ENCODE peak calls at places on chromosomes 2 and 18, in five cellular contexts. M is cardiac fibroblast, R is foreskin fibroblast, H is A549, Z is left ventricle myocardium inferior. P is an unnamed sample.

GRCh38 chr2:64474200-64474630 is 20.3 kb downstream of the LGALSL start:
- DNase-seq in M (no peak), H (no peak), Z (no peak), R (no peak), P (no peak)

GRCh38 chr2:163906410-163906809 is 170.6 kb upstream of the FIGN start:
- DNase-seq in R (no peak), H (no peak), Z (no peak), M (no peak), P (no peak)

GRCh38 chr2:144084114-144084661 is 435.7 kb downstream of the ZEB2 start:
- DNase-seq in H (peak), Z (no peak), M (peak), R (peak), P (peak)

GRCh38 chr2:45974056-45974455 is 322.6 kb downstream of the PRKCE start:
- DNase-seq in R (no peak), H (no peak), Z (no peak), M (no peak), P (no peak)

GRCh38 chr2:205474746-205475145 is 207.6 kb upstream of the NRP2 start:
- DNase-seq in R (peak), M (peak), H (no peak), Z (no peak), P (peak)

GRCh38 chr2:213834331-213834730 is 550.1 kb downstream of the SPAG16 start:
- DNase-seq in Z (no peak), H (peak), R (peak), M (peak), P (peak)

GRCh38 chr2:75640621-75641121 is 5.9 kb upstream of the MRPL19 start:
- DNase-seq in Z (peak), H (peak), M (peak), R (peak), P (peak)

GRCh38 chr2:76073992-76074604 is 363.4 kb upstream of the GCFC2 start:
- DNase-seq in Z (no peak), H (no peak), M (no peak), R (no peak), P (no peak)

GRCh38 chr2:10043256-10043905 is at the start of gene KLF11:
- DNase-seq in M (peak), Z (peak), R (peak), H (peak), P (peak)

GRCh38 chr18:79005653-79006052 is 26.0 kb downstream of the SALL3 start:
- DNase-seq in H (no peak), R (no peak), M (no peak), Z (no peak), P (no peak)

GRCh38 chr18:32968228-32968627 is 195.4 kb upstream of the KLHL14 start:
- DNase-seq in H (no peak), Z (no peak), M (no peak), R (no peak), P (no peak)

GRCh38 chr18:10878703-10879102 is 270.7 kb downstream of the PIEZO2 start:
- DNase-seq in M (no peak), Z (no peak), H (no peak), R (no peak), P (no peak)

GRCh38 chr2:160145471-160145870 is 54.6 kb downstream of the ITGB6 start:
- DNase-seq in R (no peak), M (no peak), H (no peak), Z (no peak), P (no peak)

GRCh38 chr2:86275962-86276361 is 61.5 kb downstream of the REEP1 start:
- DNase-seq in M (no peak), R (no peak), Z (no peak), H (no peak), P (no peak)

GRCh38 chr2:170723446-170723958 is 8.4 kb downstream of the SP5 start:
- DNase-seq in M (no peak), H (no peak), R (no peak), Z (no peak), P (no peak)

GRCh38 chr18:46250084-46250811 is 146.1 kb downstream of the HAUS1 start:
- DNase-seq in Z (no peak), M (peak), H (no peak), R (peak), P (peak)

GRCh38 chr2:102186676-102187190 is at the start of gene IL1RL2:
- DNase-seq in Z (no peak), R (no peak), M (no peak), H (no peak), P (no peak)

GRCh38 chr18:35267161-35267651 is 22.8 kb downstream of the ZSCAN30 start:
- DNase-seq in Z (peak), H (no peak), M (peak), R (no peak), P (peak)

GRCh38 chr2:212284166-212284565 is 254.4 kb downstream of the ERBB4 start:
- DNase-seq in Z (no peak), H (no peak), M (no peak), R (no peak), P (no peak)

GRCh38 chr2:1750935-1751767 is 6.8 kb upstream of the PXDN start:
- DNase-seq in H (peak), Z (peak), R (peak), M (peak), P (peak)

GRCh38 chr2:133716166-133716565 is 147.9 kb upstream of the NCKAP5 start:
- DNase-seq in H (no peak), M (no peak), R (no peak), Z (no peak), P (no peak)

GRCh38 chr2:231287696-231288095 is 89.3 kb downstream of the ARMC9 start:
- DNase-seq in Z (no peak), R (no peak), H (no peak), M (peak), P (no peak)

GRCh38 chr2:189261431-189261841 is 81.9 kb upstream of the COL5A2 start:
- DNase-seq in R (peak), Z (no peak), M (peak), H (peak), P (peak)

GRCh38 chr2:236692937-236693336 is 123.3 kb downstream of the ACKR3 start:
- DNase-seq in H (no peak), Z (no peak), M (no peak), R (no peak), P (no peak)

GRCh38 chr2:10062931-10063365 is 17.3 kb downstream of the CYS1 start:
- DNase-seq in M (no peak), Z (no peak), H (no peak), R (no peak), P (no peak)

GRCh38 chr2:191862371-191862770 is 15.5 kb upstream of the CAVIN2 start:
- DNase-seq in R (peak), H (no peak), M (peak), Z (no peak), P (peak)

GRCh38 chr2:80256396-80257167 is 48.0 kb downstream of the LRRTM1 start:
- DNase-seq in Z (no peak), M (peak), R (no peak), H (peak), P (peak)

GRCh38 chr2:1606421-1607235 is 137.7 kb downstream of the PXDN start:
- DNase-seq in M (peak), R (no peak), Z (no peak), H (no peak), P (no peak)

GRCh38 chr2:163471947-163472346 is 263.9 kb downstream of the FIGN start:
- DNase-seq in M (peak), R (no peak), H (peak), Z (no peak), P (peak)

GRCh38 chr18:26745288-26745975 is 120.1 kb downstream of the AQP4 start:
- DNase-seq in H (peak), R (no peak), Z (no peak), M (no peak), P (no peak)

GRCh38 chr18:39561136-39561535 is 1995.5 kb upstream of the CELF4 start:
- DNase-seq in H (no peak), M (peak), Z (no peak), R (peak), P (peak)

GRCh38 chr2:40457846-40458245 is 6.0 kb upstream of the SLC8A1 start:
- DNase-seq in R (no peak), M (peak), H (no peak), Z (no peak), P (peak)
- H3K4me3 ChIP-seq in R (no peak), M (no peak), H (no peak), Z (peak), P (no peak)

GRCh38 chr2:174776223-174776622 is 12.0 kb upstream of the CHRNA1 start:
- DNase-seq in R (no peak), M (no peak), Z (no peak), H (no peak), P (no peak)
- TF ChIP-seq CTCF in R (peak), M (peak), Z (no peak), H (no peak), P (peak)

DNA sequence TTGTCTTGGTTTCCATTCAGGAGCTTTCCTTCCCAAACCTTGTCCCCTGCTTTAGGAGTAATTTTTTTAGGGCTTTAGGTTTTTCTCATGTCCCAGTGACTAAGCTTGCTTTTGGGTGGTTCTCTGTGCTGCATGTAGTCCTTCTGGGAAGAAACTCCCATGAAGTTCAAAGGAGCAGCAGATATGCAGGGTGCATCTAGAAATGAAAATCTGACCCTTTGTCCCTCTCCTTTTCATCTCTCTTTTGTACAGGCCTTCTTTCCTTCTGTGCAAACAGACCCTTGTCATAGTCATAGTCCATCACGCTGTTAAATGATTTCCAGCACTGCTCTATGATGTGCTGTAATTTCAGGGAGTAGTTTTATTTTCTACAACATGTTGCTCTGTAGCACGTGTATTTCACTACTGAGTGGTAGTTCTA is 20.4 kb downstream of the FMNL2 start:
- DNase-seq in M (no peak), R (no peak), H (no peak), Z (no peak), P (no peak)
- H3K4me3 ChIP-seq in M (no peak), R (no peak), H (no peak), Z (no peak), P (no peak)

DNA sequence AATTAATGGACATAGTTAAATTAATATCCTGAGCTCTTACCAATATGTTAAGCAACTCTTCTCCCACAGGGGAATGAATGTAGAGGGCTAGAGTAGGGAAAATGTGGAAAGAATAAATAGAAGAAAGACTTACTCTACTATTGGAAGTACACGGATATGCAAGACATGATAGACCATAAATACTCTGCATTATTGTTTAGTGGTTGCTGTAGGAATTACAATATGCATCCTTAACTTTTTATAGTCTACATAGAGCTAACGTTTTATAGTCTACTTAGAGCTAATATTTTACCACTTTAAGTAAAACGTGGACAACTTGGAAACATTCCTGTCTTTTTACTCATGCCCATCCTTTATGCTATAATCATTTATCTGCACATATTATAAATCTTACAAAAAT is 163.8 kb upstream of the GALNT5 start:
- DNase-seq in M (no peak), Z (no peak), R (no peak), H (no peak), P (no peak)
- TF ChIP-seq CTCF in M (no peak), Z (no peak), R (no peak), H (no peak), P (peak)

GRCh38 chr2:36734304-36734703 is 37.8 kb downstream of the VIT start:
- DNase-seq in M (peak), Z (no peak), R (no peak), H (no peak), P (peak)

GRCh38 chr2:36733215-36733614 is 36.7 kb downstream of the VIT start:
- DNase-seq in M (no peak), H (no peak), R (no peak), Z (peak), P (no peak)

GRCh38 chr2:36729067-36729466 is 32.6 kb downstream of the VIT start:
- DNase-seq in R (no peak), M (no peak), H (no peak), Z (no peak), P (no peak)

GRCh38 chr2:36732701-36733036 is 36.2 kb downstream of the VIT start:
- DNase-seq in M (no peak), Z (no peak), R (no peak), H (no peak), P (no peak)

DNA sequence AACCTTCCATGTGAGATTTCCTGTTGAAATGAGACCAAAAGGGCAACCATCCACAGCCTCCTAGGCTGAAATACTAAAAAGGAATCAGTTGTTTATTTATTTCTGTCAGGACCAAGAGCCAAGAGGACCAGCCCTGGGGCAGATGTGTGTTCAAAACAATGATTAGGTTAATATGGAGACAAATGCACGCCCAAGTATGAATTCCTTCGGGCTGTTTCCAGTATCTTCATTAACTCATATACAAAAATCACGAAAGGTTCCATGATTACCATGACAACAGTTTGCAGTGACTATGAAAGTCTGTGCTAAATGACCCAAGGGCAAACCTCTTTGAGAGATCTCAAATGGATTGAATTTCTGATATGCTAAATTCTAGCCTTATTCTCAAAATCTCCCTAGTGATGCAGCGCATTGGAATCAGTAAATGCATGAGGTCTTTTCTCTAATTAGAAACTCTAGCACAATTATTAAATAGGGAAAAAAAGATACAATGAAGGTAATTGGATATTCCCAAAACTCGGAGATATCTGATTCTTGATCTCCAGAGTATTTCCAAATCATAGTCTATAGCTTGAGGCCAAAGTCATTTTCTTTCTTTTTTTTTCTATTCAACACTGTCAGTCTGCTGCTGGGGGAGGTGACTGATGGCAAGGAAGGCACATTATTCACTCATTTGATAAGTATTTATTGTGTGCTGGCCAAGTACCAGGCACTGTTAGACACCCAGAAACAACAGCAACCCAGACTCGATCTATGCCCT is 35.6 kb downstream of the VIT start:
- DNase-seq in Z (no peak), H (no peak), R (peak), M (no peak), P (no peak)
- H3K4me3 ChIP-seq in Z (no peak), H (no peak), R (no peak), M (no peak), P (no peak)

DNA sequence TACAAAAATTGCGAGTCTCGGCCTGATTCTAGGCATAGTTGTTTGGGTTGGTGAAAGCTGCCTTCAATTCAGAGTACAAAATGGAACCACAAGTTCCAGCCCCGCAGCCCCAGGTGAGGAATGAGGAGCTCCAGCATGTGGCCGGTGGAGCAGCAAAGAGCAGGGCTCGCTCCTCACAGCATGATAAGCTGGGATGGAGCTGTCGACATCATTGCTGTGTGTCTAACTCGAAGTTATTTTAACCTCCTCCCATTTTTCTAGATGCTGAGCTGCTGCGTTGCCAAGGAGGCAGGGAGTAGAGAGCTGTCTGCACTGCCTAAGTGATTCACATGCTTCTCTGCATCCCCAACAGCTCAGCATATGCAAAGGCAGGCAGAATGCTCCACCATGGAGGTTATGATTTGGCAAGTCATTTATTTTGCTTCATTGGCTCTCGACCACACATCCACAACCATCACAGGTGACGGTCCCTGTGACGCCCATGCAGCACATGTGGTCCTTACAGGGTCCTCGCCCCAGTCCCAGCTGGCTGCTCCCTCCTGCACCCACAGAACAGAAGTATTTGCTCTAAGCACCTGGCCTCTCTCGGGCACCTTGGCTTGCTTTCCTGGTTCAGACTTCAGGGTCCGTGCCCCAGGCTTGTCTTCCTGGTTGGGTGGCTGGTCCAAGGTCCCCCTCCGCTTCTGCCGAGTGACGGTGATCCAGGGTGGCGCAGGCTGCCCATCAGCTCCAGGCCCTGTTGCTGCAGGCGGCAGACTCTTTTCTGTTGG is 66.0 kb upstream of the MGAT4A start:
- DNase-seq in M (peak), Z (no peak), H (no peak), R (no peak), P (no peak)
- TF ChIP-seq CTCF in M (no peak), Z (no peak), H (no peak), R (no peak), P (no peak)

DNA sequence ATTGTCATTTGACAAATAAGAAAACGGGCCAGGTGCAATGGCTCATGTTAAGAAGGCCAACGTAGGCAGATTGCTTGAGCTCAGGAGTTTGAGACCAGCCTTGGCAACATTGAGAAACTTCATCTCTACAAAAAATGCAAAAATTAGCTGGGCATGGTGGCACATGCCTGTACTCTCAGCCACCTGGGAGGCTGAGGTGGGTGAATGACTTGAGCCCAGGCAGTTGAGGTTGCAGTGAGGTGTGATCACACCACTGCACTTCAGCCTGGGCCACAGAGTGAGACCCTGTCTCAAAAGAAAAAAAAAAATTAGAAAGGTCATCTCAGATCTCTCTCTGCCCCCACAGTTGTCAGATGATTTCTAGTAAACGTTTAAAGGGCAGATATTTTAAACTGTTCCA is 4.4 kb downstream of the SESTD1 start:
- DNase-seq in Z (no peak), H (no peak), M (no peak), R (no peak), P (no peak)
- H3K4me3 ChIP-seq in Z (no peak), H (no peak), M (no peak), R (no peak), P (no peak)

GRCh38 chr2:169393068-169393590 is 30.8 kb upstream of the LRP2 start:
- DNase-seq in R (no peak), H (no peak), M (no peak), Z (no peak), P (no peak)

GRCh38 chr2:169395821-169396374 is 33.6 kb upstream of the LRP2 start:
- DNase-seq in M (no peak), H (no peak), Z (no peak), R (no peak), P (no peak)

GRCh38 chr2:169397697-169398096 is 35.4 kb upstream of the LRP2 start:
- DNase-seq in Z (no peak), R (no peak), M (peak), H (peak), P (peak)
- TF ChIP-seq CTCF in Z (peak), R (no peak), M (no peak), H (peak), P (peak)

P was measured in fibroblast of mammary gland.